ENCODE peak calls at places on chromosomes 7 and 10, in eight cellular contexts. X, T, K, Q, N, G, H and Y are unnamed samples.
A peak's percentile ranks its signal among the peaks of the same experiment; 100 is the strongest.

GRCh38 chr7:139620676-139621344 is 97.3 kb downstream of the CLEC2L start:
- DNase-seq in X (peak; percentile 68), T (peak; percentile 64), K (peak; percentile 93), Q (peak; percentile 57), N (peak; percentile 28), G (peak; percentile 49), H (peak; percentile 15), Y (no peak)

GRCh38 chr10:116747325-116747724 is 5.0 kb upstream of the HSPA12A start:
- DNase-seq in X (no peak), T (no peak), K (no peak), Q (no peak), N (no peak), G (no peak), H (no peak), Y (no peak)

GRCh38 chr7:89623018-89623672 is 531.1 kb upstream of the STEAP1 start:
- DNase-seq in X (no peak), T (peak; percentile 40), K (peak; percentile 59), Q (peak; percentile 52), N (peak; percentile 32), G (no peak), H (peak; percentile 37), Y (no peak)

GRCh38 chr7:155738104-155738503 is 74.2 kb downstream of the SHH start:
- DNase-seq in X (no peak), T (no peak), K (no peak), Q (no peak), N (no peak), G (no peak), H (no peak), Y (no peak)

GRCh38 chr10:91137822-91138221 is 82.6 kb upstream of the PCGF5 start:
- DNase-seq in X (no peak), T (peak; percentile 19), K (no peak), Q (no peak), N (no peak), G (no peak), H (no peak), Y (no peak)

GRCh38 chr7:130387628-130388403 is 7.5 kb downstream of the CPA1 start:
- DNase-seq in X (no peak), T (no peak), K (no peak), Q (no peak), N (no peak), G (no peak), H (no peak), Y (no peak)

GRCh38 chr10:101158101-101159058 is 27.3 kb downstream of the TLX1 start:
- DNase-seq in X (no peak), T (no peak), K (peak; percentile 50), Q (no peak), N (no peak), G (no peak), H (no peak), Y (no peak)

GRCh38 chr10:80449545-80449944 is 4.6 kb upstream of the TSPAN14 start:
- DNase-seq in X (no peak), T (no peak), K (no peak), Q (no peak), N (no peak), G (no peak), H (no peak), Y (no peak)

GRCh38 chr10:49568235-49568634 is 29.3 kb upstream of the ERCC6 start:
- DNase-seq in X (no peak), T (no peak), K (no peak), Q (peak; percentile 40), N (no peak), G (no peak), H (no peak), Y (no peak)

GRCh38 chr10:27620425-27621397 is 116.6 kb downstream of the RAB18 start:
- DNase-seq in X (no peak), T (no peak), K (no peak), Q (no peak), N (no peak), G (no peak), H (peak; percentile 20), Y (no peak)

GRCh38 chr10:132862485-132863420 is 76.8 kb upstream of the NKX6-2 start:
- DNase-seq in X (no peak), T (no peak), K (peak; percentile 64), Q (no peak), N (no peak), G (peak; percentile 4), H (no peak), Y (peak; percentile 76)

GRCh38 chr10:34187201-34187600 is 627.9 kb downstream of the PARD3 start:
- DNase-seq in X (no peak), T (no peak), K (no peak), Q (no peak), N (no peak), G (no peak), H (no peak), Y (no peak)

GRCh38 chr10:119302172-119302571 is 94.8 kb downstream of the GRK5 start:
- DNase-seq in X (no peak), T (no peak), K (no peak), Q (no peak), N (no peak), G (no peak), H (no peak), Y (no peak)

GRCh38 chr7:5214641-5215040 is 24.6 kb downstream of the WIPI2 start:
- DNase-seq in X (no peak), T (no peak), K (no peak), Q (no peak), N (no peak), G (no peak), H (no peak), Y (peak; percentile 43)

GRCh38 chr10:120485946-120486345 is 28.9 kb downstream of the PLPP4 start:
- DNase-seq in X (no peak), T (no peak), K (no peak), Q (no peak), N (no peak), G (no peak), H (no peak), Y (no peak)

GRCh38 chr7:114856625-114857024 is 65.3 kb upstream of the MDFIC start:
- DNase-seq in X (no peak), T (no peak), K (no peak), Q (no peak), N (no peak), G (no peak), H (no peak), Y (no peak)

GRCh38 chr7:120170849-120171248 is 102.1 kb upstream of the KCND2 start:
- DNase-seq in X (no peak), T (no peak), K (no peak), Q (peak; percentile 39), N (no peak), G (no peak), H (no peak), Y (no peak)

GRCh38 chr10:126391162-126391880 is 3.0 kb upstream of the ADAM12 start:
- DNase-seq in X (no peak), T (peak; percentile 82), K (no peak), Q (no peak), N (no peak), G (no peak), H (no peak), Y (no peak)

GRCh38 chr10:126390324-126390723 is 2.0 kb upstream of the ADAM12 start:
- DNase-seq in X (no peak), T (no peak), K (no peak), Q (no peak), N (no peak), G (no peak), H (no peak), Y (no peak)

GRCh38 chr10:126387931-126388911 is at the start of gene ADAM12:
- DNase-seq in X (no peak), T (no peak), K (peak; percentile 78), Q (peak; percentile 32), N (no peak), G (peak; percentile 21), H (peak; percentile 21), Y (no peak)

GRCh38 chr10:126384269-126384873 is 3.9 kb downstream of the ADAM12 start:
- DNase-seq in X (no peak), T (no peak), K (no peak), Q (peak; percentile 77), N (no peak), G (no peak), H (no peak), Y (no peak)

DNA sequence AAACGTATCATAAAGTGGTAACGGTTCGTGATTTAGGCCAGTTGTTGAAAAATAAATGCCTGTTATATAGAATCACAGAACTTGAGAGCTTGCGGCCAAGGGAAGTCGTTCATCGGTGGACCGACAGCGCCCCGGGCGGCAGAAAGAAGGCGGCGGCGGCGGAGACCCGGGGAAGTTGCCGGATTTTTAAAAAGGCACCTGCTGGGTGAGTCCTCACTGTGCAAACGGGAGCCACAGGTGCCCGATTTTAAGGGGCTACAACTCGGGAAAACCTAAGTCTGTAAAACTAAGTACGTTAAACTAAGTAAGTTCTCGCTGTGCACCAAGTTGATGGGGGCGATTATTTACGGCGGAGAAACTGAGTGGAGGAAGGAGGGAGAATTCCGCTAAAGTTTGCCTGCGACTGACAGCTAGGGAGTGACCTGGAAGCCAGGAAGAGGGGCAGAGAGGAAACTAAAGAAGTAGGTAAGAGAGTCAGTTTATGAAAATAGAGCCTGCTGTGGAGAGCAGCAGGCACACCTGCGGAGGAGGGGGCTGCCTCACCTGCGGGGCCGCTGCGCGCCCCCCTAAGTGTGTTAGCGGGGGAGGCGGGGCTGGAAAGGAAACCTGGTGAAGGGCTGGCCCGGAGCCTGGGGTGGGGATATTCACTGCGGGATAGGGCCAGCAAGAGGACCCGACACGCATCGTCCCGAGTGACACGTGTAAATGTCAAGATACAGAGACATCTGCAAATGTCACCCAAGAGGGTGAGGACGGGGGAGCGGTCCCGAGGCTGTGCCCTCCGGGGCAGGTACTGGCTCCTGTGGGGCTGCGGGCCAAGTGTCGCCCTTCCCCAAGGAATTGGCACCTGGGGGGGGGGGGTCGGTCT is 1.0 kb downstream of the ADAM12 start:
- DNase-seq in X (peak; percentile 76), T (peak; percentile 69), K (peak; percentile 93), Q (peak; percentile 73), N (no peak), G (peak; percentile 70), H (peak; percentile 41), Y (no peak)
- H3K27ac ChIP-seq in X (no peak overlapping the region), T (no peak overlapping the region), K (no peak overlapping the region), Q (peak overlapping the region; percentile 12), N (no peak overlapping the region), G (no peak overlapping the region), H (peak overlapping the region; percentile 46), Y (no peak overlapping the region)

GRCh38 chr7:50842061-50842460 is 59.4 kb upstream of the GRB10 start:
- DNase-seq in X (no peak), T (no peak), K (no peak), Q (no peak), N (no peak), G (no peak), H (no peak), Y (no peak)
- H3K27ac ChIP-seq in X (no peak overlapping the region), T (no peak overlapping the region), K (no peak overlapping the region), Q (no peak overlapping the region), N (no peak overlapping the region), G (no peak overlapping the region), H (no peak overlapping the region), Y (no peak overlapping the region)

GRCh38 chr7:38291650-38292049 is 18.2 kb upstream of the TARP start:
- DNase-seq in X (no peak), T (no peak), K (no peak), Q (no peak), N (no peak), G (no peak), H (no peak), Y (no peak)
- H3K27ac ChIP-seq in X (no peak overlapping the region), T (no peak overlapping the region), K (no peak overlapping the region), Q (no peak overlapping the region), N (no peak overlapping the region), G (no peak overlapping the region), H (no peak overlapping the region), Y (no peak overlapping the region)

DNA sequence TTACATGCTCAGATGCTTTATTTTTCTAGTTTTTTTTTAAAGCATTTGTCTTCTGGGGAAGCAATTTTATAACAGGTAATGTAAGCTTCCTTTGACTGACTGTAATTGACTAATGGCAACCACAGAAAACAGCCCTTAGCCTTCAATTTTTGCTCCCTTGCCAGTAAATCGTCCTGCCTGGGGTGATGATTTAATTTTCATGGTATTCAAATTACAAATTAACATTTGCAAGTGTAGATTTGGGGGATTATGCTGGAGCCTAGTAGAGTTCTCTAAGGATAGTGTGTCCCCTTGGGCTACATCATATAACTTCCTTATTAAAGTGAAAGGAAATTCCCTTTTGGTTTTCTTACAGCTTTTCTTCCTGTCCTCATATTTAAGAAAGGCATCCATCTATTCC is 36.1 kb upstream of the HDAC9 start:
- DNase-seq in X (no peak), T (no peak), K (no peak), Q (no peak), N (no peak), G (no peak), H (no peak), Y (no peak)
- H3K27ac ChIP-seq in X (no peak overlapping the region), T (no peak overlapping the region), K (no peak overlapping the region), Q (no peak overlapping the region), N (peak overlapping the region; percentile 49), G (no peak overlapping the region), H (no peak overlapping the region), Y (no peak overlapping the region)